ENCODE peak calls at places on chromosomes 3 and 15, in six cellular contexts. P is A549, C is H1, D is HepG2, A is WTC11, N is K562. O is an unnamed sample.

GRCh38 chr3:40054568-40055222 is 245.3 kb downstream of the MYRIP start:
- DNase-seq in P (no peak), C (no peak), D (no peak), A (no peak), N (no peak), O (no peak)

GRCh38 chr3:49421890-49422378 is 339 bp downstream of the AMT start:
- DNase-seq in P (no peak), C (no peak), D (no peak), A (no peak), N (no peak), O (no peak)

GRCh38 chr3:64686446-64686908 is 1.3 kb downstream of the ADAMTS9 start:
- DNase-seq in P (peak), C (no peak), D (peak), A (peak), N (no peak), O (peak)

GRCh38 chr15:28943146-28943545 is 57.4 kb downstream of the APBA2 start:
- DNase-seq in P (no peak), C (no peak), D (no peak), A (no peak), N (no peak), O (no peak)

GRCh38 chr3:47799733-47800132 is 3.2 kb upstream of the DHX30 start:
- DNase-seq in P (peak), C (no peak), D (no peak), A (peak), N (no peak), O (no peak)

GRCh38 chr3:14391033-14391432 is 11.4 kb upstream of the SLC6A6 start:
- DNase-seq in P (peak), C (no peak), D (peak), A (no peak), N (peak), O (no peak)

GRCh38 chr15:83767786-83768185 is 113.9 kb downstream of the ADAMTSL3 start:
- DNase-seq in P (no peak), C (no peak), D (no peak), A (no peak), N (no peak), O (no peak)

GRCh38 chr3:173958805-173959204 is 561.3 kb downstream of the NLGN1 start:
- DNase-seq in P (no peak), C (no peak), D (no peak), A (no peak), N (no peak), O (no peak)

GRCh38 chr15:40782609-40783227 is 12.9 kb downstream of the C15orf62 start:
- DNase-seq in P (peak), C (peak), D (peak), A (peak), N (peak), O (peak)

GRCh38 chr3:74027121-74027520 is 402.4 kb upstream of the PDZRN3 start:
- DNase-seq in P (no peak), C (no peak), D (peak), A (no peak), N (no peak), O (no peak)

GRCh38 chr15:81085213-81085612 is 48.9 kb upstream of the CFAP161 start:
- DNase-seq in P (no peak), C (no peak), D (no peak), A (no peak), N (peak), O (peak)

GRCh38 chr3:134312873-134313838 is 61.1 kb downstream of the AMOTL2 start:
- DNase-seq in P (peak), C (peak), D (peak), A (peak), N (peak), O (peak)

GRCh38 chr3:55669133-55669532 is 182.0 kb upstream of the WNT5A start:
- DNase-seq in P (no peak), C (no peak), D (no peak), A (no peak), N (no peak), O (no peak)

GRCh38 chr3:133820129-133820528 is 14.5 kb downstream of the SRPRB start:
- DNase-seq in P (no peak), C (no peak), D (no peak), A (no peak), N (no peak), O (no peak)

GRCh38 chr3:179969525-179969924 is 67.2 kb downstream of the PEX5L start:
- DNase-seq in P (peak), C (no peak), D (no peak), A (no peak), N (no peak), O (no peak)

GRCh38 chr3:70049761-70050160 is 50.2 kb downstream of the SAMMSON start:
- DNase-seq in P (no peak), C (no peak), D (no peak), A (no peak), N (no peak), O (peak)

GRCh38 chr3:62875103-62876002 is at the start of gene CADPS:
- DNase-seq in P (no peak), C (peak), D (no peak), A (peak), N (no peak), O (no peak)

GRCh38 chr3:128922804-128923459 is 43.5 kb downstream of the ACAD9 start:
- DNase-seq in P (no peak), C (no peak), D (no peak), A (no peak), N (no peak), O (no peak)

GRCh38 chr3:128316456-128316855 is 150.2 kb downstream of the DNAJB8 start:
- DNase-seq in P (no peak), C (peak), D (no peak), A (no peak), N (no peak), O (no peak)

GRCh38 chr15:38263996-38264395 is 11.4 kb downstream of the SPRED1 start:
- DNase-seq in P (no peak), C (no peak), D (no peak), A (no peak), N (no peak), O (no peak)

GRCh38 chr15:74780983-74781672 is 752 bp upstream of the CSK start:
- DNase-seq in P (no peak), C (no peak), D (no peak), A (no peak), N (no peak), O (no peak)

GRCh38 chr3:193140381-193140780 is 100.6 kb upstream of the PLAAT1 start:
- DNase-seq in P (no peak), C (no peak), D (no peak), A (no peak), N (no peak), O (no peak)

GRCh38 chr3:100170492-100170891 is 56.2 kb upstream of the FILIP1L start:
- DNase-seq in P (no peak), C (no peak), D (no peak), A (no peak), N (no peak), O (no peak)

GRCh38 chr3:49406571-49407565 is 4.9 kb downstream of the RHOA start:
- DNase-seq in P (no peak), C (no peak), D (no peak), A (no peak), N (no peak), O (no peak)

GRCh38 chr15:75531041-75531450 is 48.1 kb downstream of the PTPN9 start:
- DNase-seq in P (no peak), C (no peak), D (no peak), A (no peak), N (no peak), O (no peak)

GRCh38 chr3:42839616-42840015 is 30.4 kb downstream of the ACKR2 start:
- DNase-seq in P (peak), C (no peak), D (peak), A (peak), N (peak), O (peak)

GRCh38 chr3:171306631-171307030 is 153.6 kb downstream of the TNIK start:
- DNase-seq in P (peak), C (no peak), D (no peak), A (no peak), N (no peak), O (peak)

GRCh38 chr3:82474711-82475110 is 713.3 kb upstream of the GBE1 start:
- DNase-seq in P (peak), C (no peak), D (no peak), A (no peak), N (no peak), O (no peak)

GRCh38 chr3:188583476-188584161 is 429.7 kb downstream of the LPP start:
- DNase-seq in P (peak), C (no peak), D (no peak), A (no peak), N (no peak), O (no peak)

GRCh38 chr3:46721009-46721408 is 3.3 kb upstream of the PRSS50 start:
- DNase-seq in P (no peak), C (no peak), D (no peak), A (no peak), N (no peak), O (no peak)
- TF ChIP-seq JUN in P (no peak), C (no peak), D (no peak), A (no peak), N (no peak), O (no peak)

GRCh38 chr15:59437777-59438574 is at the start of gene FAM81A:
- DNase-seq in P (peak), C (peak), D (no peak), A (peak), N (peak), O (peak)

GRCh38 chr15:59438891-59439290 is 905 bp downstream of the FAM81A start:
- DNase-seq in P (peak), C (no peak), D (no peak), A (no peak), N (no peak), O (no peak)

GRCh38 chr15:59434481-59434880 is 3.5 kb upstream of the FAM81A start:
- DNase-seq in P (no peak), C (no peak), D (no peak), A (no peak), N (no peak), O (no peak)

GRCh38 chr15:59437473-59437776 is 561 bp upstream of the FAM81A start:
- DNase-seq in P (no peak), C (no peak), D (no peak), A (no peak), N (no peak), O (no peak)

DNA sequence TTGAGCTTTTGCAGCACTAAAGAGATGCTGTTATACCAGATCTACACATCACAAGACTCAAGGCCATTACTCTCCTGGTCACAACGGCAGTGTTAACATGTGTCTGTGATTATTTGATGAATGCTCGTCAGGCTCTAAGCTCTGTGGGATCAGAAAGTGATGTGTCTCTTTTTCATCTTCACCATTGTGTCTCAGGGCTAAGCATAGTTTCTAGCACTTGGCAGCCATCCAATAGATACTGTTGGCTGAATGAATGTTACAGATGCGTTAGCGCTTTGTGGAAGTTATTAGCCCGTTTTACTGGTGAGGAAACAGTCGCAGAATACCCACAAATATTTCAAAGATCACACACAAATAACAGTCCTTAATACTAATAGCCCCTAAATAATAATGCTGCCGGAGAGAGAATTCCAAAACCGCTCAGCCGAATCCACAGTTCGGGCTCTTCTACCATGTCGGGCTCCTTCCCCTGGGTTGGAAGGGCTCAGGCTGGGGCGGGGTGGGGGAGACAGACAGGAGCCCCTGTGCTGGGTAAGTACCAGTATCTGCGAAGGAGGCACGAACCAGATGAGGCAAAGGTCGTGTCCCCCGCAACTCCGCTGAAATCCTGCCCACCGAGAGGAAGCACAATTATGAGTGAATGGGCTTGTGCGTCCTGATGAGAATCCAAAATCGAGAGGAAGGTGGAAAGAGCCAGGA is 1.1 kb upstream of the FAM81A start:
- DNase-seq in P (no peak), C (no peak), D (no peak), A (no peak), N (no peak), O (peak)
- TF ChIP-seq JUN in P (no peak), C (no peak), D (no peak), A (no peak), N (no peak), O (no peak)

DNA sequence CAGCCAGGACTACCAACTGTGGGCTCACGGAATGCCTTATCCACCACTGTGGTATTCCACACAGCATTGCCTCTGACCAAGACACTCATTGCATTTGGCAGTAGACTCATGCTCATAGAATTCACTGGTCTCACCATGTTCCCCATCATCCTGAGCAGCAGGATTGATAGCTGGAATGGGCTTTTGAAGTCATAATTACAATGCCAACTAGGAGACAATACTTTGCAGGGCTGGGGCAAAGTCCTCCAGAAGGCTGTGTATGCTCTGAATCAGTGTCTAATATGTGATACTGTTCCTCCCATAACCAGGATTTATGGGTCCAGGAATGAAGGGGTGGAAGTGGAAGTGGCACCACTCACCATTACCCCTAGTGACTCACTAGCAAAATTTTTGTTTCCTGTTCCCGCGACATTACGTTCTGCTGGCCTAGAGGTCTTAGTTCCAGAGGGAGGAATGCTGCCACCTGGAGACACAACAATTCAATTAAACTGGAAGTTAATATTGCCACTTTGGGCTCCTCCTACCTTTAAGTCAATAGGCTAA is 58.6 kb upstream of the CCDC80 start:
- DNase-seq in P (peak), C (no peak), D (no peak), A (no peak), N (no peak), O (peak)
- TF ChIP-seq JUN in P (no peak), C (no peak), D (no peak), A (no peak), N (no peak), O (peak)

DNA sequence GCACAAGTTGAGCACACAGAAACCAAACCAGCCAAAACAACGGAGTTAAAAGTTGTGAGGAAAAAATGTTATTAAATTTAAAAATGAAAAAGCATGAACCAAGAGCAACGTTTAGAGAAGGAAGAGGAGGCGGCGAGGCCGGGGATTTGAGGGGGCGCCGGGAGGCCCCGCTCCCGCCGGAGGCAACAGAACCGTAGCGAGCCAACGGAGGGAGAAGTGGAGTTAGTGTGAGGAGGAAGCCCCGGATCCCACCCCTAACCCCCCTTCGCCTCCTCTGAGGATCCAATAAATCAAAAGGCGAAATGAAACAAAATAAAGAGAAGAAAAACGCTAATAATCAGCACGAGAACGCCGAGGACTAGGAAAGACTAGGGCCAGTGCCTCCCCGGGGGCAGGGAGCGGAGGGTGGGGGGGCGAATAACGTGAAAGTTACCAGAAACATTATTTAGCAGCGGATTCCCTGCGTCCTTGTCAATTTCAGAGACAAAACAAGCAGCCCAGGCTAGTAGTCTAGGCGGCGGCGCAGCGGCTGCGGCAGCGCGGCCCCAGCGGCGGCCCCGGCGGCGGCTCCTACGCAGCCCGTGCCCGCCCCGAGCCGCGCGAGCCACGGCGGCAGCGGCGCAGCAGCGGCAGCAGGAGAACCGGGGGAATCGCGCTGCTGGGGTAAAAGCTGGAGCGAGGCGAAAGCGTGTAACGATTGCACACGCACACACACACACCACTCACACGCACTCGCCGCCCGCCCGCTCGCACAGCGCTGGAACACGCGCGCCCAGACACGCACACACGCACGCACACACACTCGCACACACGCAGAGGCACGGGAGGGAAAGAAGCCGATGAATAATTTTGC is 1.7 kb downstream of the MEIS2 start:
- DNase-seq in P (peak), C (no peak), D (no peak), A (no peak), N (peak), O (peak)
- TF ChIP-seq JUN in P (no peak), C (no peak), D (no peak), A (no peak), N (no peak), O (no peak)

DNA sequence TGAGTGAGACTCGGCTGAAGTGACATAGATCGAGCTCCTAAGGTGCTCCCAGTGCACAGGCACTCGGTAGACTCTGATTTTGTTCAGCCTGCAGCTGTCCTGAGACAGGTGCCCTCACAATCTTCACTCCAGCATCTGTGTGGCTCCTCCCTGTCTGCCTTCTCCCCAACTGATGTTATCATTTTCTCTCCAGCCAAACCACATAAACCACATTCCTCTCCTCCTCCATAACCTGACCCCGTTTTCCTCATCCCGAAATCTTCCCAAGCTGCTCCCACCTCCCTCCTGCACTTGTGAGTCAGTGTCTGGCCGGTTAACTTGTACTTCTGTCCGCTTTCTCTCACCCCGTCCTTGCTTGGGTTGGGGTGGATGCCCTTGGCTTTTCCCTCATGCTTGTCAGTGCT is 93.3 kb upstream of the HACD2 start:
- DNase-seq in P (no peak), C (no peak), D (no peak), A (no peak), N (no peak), O (no peak)
- TF ChIP-seq JUN in P (no peak), C (no peak), D (no peak), A (no peak), N (no peak), O (no peak)

DNA sequence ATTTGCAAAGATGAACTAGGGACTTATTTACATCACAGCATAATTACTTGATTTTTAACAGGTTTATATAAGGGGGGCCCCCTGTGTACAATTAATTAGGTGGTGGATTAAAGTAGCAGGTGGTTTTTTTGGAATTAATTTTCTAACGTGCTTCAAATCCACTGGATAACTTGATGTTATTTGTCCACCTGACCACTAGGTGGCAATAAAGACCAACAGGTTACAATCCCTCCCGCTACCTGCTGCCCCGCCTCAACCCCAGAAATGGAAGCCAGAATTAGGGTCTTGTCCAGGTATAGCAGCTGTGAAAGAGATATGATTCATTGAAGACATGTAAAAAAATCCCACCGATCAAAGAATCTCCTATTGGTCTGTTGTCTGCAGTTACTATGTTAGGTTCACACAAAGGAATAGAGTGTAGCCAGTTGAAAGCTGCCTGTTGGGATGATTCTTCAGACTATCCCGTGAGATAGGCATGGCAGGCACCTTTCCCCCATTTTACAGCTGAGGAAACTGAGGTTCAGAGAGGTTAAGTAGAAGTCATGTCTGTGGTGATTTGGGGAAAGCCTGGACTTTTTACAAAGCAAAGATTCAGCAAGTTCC is 44.0 kb downstream of the MFSD1 start:
- DNase-seq in P (peak), C (no peak), D (peak), A (peak), N (peak), O (peak)
- TF ChIP-seq JUN in P (no peak), C (no peak), D (no peak), A (no peak), N (no peak), O (no peak)

GRCh38 chr3:194300392-194300758 is 50.8 kb downstream of the CPN2 start:
- DNase-seq in P (no peak), C (no peak), D (peak), A (peak), N (no peak), O (no peak)
- TF ChIP-seq JUN in P (no peak), C (no peak), D (no peak), A (no peak), N (no peak), O (no peak)

O was measured in endothelial cell of umbilical vein.